ENCODE peak calls at places on chromosomes 13 and 19, in five cellular contexts. I is Kasumi-1; W is activated B cell treated with CpG ODN at 0.5 μM for 24 hours; K is activated CD4-positive, CD25-positive, alpha-beta regulatory T cell treated with anti-CD3 and anti-CD28 coated beads, Interleukin-2, amount 50 U/mL, for 72 hours; N is heart left ventricle. S is an unnamed sample.

GRCh38 chr13:78978381-78978998 is 319.5 kb upstream of the OBI1 start:
- DNase-seq in I (peak; percentile 54), W (no peak), K (no peak), N (peak; percentile 14), S (peak; percentile 26)

GRCh38 chr13:69565334-69565733 is 542.3 kb upstream of the ATXN8OS start:
- DNase-seq in I (peak; percentile 36), W (no peak), K (no peak), N (no peak), S (peak; percentile 0)

GRCh38 chr19:15093001-15093400 is 11.0 kb downstream of the OR1I1 start:
- DNase-seq in I (no peak), W (no peak), K (no peak), N (no peak), S (no peak)

GRCh38 chr19:4183967-4184717 is 1.7 kb downstream of the ANKRD24 start:
- DNase-seq in I (no peak), W (no peak), K (no peak), N (no peak), S (no peak)

GRCh38 chr19:29467824-29468401 is 57.9 kb upstream of the VSTM2B start:
- DNase-seq in I (no peak), W (no peak), K (no peak), N (no peak), S (peak; percentile 4)

GRCh38 chr13:95535243-95535642 is 17.3 kb upstream of the CLDN10 start:
- DNase-seq in I (no peak), W (no peak), K (no peak), N (no peak), S (peak; percentile 5)

GRCh38 chr13:26589754-26590153 is 32.3 kb downstream of the WASF3 start:
- DNase-seq in I (no peak), W (no peak), K (no peak), N (peak; percentile 15), S (no peak)

GRCh38 chr19:2032296-2032941 is 16.9 kb upstream of the BTBD2 start:
- DNase-seq in I (peak; percentile 90), W (no peak), K (peak; percentile 66), N (peak; percentile 94), S (peak; percentile 59)

GRCh38 chr19:42198676-42199439 is 18.6 kb downstream of the DEDD2 start:
- DNase-seq in I (peak; percentile 35), W (no peak), K (peak; percentile 55), N (no peak), S (no peak)

GRCh38 chr13:33105387-33106005 is 89.3 kb downstream of the KL start:
- DNase-seq in I (peak; percentile 32), W (no peak), K (no peak), N (no peak), S (no peak)

GRCh38 chr13:96982672-96983071 is 11.6 kb downstream of the OXGR1 start:
- DNase-seq in I (peak; percentile 95), W (no peak), K (no peak), N (peak; percentile 20), S (no peak)

GRCh38 chr19:34325181-34325580 is 39.8 kb upstream of the GPI start:
- DNase-seq in I (no peak), W (no peak), K (no peak), N (no peak), S (no peak)

GRCh38 chr19:33580645-33581037 is 41.1 kb upstream of the CHST8 start:
- DNase-seq in I (no peak), W (no peak), K (no peak), N (no peak), S (no peak)

GRCh38 chr19:36207605-36208252 is 6.7 kb downstream of the ZNF565 start:
- DNase-seq in I (no peak), W (no peak), K (no peak), N (no peak), S (no peak)

GRCh38 chr19:4014541-4015491 is 7.3 kb downstream of the PIAS4 start:
- DNase-seq in I (no peak), W (peak; percentile 34), K (peak; percentile 55), N (peak; percentile 73), S (no peak)

GRCh38 chr19:45973564-45974338 is at the start of gene NOVA2:
- DNase-seq in I (no peak), W (no peak), K (peak; percentile 48), N (peak; percentile 82), S (no peak)

GRCh38 chr13:110367620-110368019 is 60.5 kb downstream of the COL4A2 start:
- DNase-seq in I (no peak), W (no peak), K (no peak), N (no peak), S (no peak)

GRCh38 chr13:59793107-59793506 is 370.6 kb downstream of the DIAPH3 start:
- DNase-seq in I (no peak), W (no peak), K (no peak), N (no peak), S (no peak)

GRCh38 chr19:16180611-16181010 is 4.6 kb upstream of the FAM32A start:
- DNase-seq in I (no peak), W (no peak), K (no peak), N (no peak), S (peak; percentile 60)

GRCh38 chr13:27601771-27602170 is 18.6 kb downstream of the LNX2 start:
- DNase-seq in I (no peak), W (no peak), K (no peak), N (no peak), S (no peak)

GRCh38 chr19:42148270-42148669 is 16.0 kb upstream of the POU2F2 start:
- DNase-seq in I (no peak), W (no peak), K (no peak), N (no peak), S (no peak)

GRCh38 chr19:15014579-15014978 is 34.7 kb upstream of the CASP14 start:
- DNase-seq in I (no peak), W (no peak), K (no peak), N (no peak), S (no peak)

GRCh38 chr19:4090351-4091220 is 23.9 kb upstream of the ZBTB7A start:
- DNase-seq in I (no peak), W (no peak), K (no peak), N (no peak), S (no peak)

GRCh38 chr13:99417151-99417820 is 84.0 kb upstream of the TM9SF2 start:
- DNase-seq in I (no peak), W (no peak), K (peak; percentile 29), N (no peak), S (no peak)

GRCh38 chr13:30847697-30848307 is 58.3 kb upstream of the MEDAG start:
- DNase-seq in I (no peak), W (no peak), K (no peak), N (peak; percentile 35), S (no peak)

GRCh38 chr13:22091222-22091970 is 420.5 kb downstream of the FGF9 start:
- DNase-seq in I (no peak), W (no peak), K (no peak), N (peak; percentile 10), S (no peak)

GRCh38 chr19:32676186-32676894 is 692 bp downstream of the RGS9BP start:
- DNase-seq in I (no peak), W (no peak), K (peak; percentile 38), N (no peak), S (no peak)

GRCh38 chr13:50457430-50458393 is 385.8 kb downstream of the DLEU7 start:
- DNase-seq in I (no peak), W (no peak), K (no peak), N (no peak), S (no peak)

GRCh38 chr19:20233105-20233504 is 66.1 kb downstream of the ZNF486 start:
- DNase-seq in I (no peak), W (no peak), K (no peak), N (no peak), S (no peak)

GRCh38 chr19:45899919-45900589 is 2.4 kb downstream of the MYPOP start:
- DNase-seq in I (no peak), W (no peak), K (no peak), N (no peak), S (no peak)

GRCh38 chr13:113542751-113543424 is 41.7 kb upstream of the TFDP1 start:
- DNase-seq in I (no peak), W (no peak), K (no peak), N (no peak), S (no peak)

GRCh38 chr13:63628310-63628709 is 2212.7 kb upstream of the PCDH20 start:
- DNase-seq in I (no peak), W (no peak), K (no peak), N (no peak), S (no peak)

GRCh38 chr19:49907745-49908446 is 11.2 kb upstream of the IL4I1 start:
- DNase-seq in I (no peak), W (no peak), K (no peak), N (no peak), S (no peak)

GRCh38 chr13:80237646-80238045 is 103.3 kb downstream of the SPRY2 start:
- DNase-seq in I (no peak), W (no peak), K (no peak), N (no peak), S (no peak)

GRCh38 chr19:18093439-18094161 is 4.0 kb upstream of the MAST3 start:
- DNase-seq in I (no peak), W (no peak), K (peak; percentile 45), N (no peak), S (no peak)

S was measured in HFF-Myc.